ENCODE peak calls at places on chromosome 3, in five cellular contexts. G is mesothelial cell of epicardium; C is CD4-positive, alpha-beta T cell; F is cardiac fibroblast; W is SW480. A is an unnamed sample.

GRCh38 chr3:62735510-62735909 is 139.7 kb downstream of the CADPS start:
- DNase-seq in G (no peak), C (no peak), F (no peak), W (no peak), A (no peak)

GRCh38 chr3:186909078-186909853 is 21.1 kb upstream of the ST6GAL1 start:
- DNase-seq in G (no peak), C (peak), F (no peak), W (peak), A (no peak)

GRCh38 chr3:197512691-197513571 is 42.8 kb downstream of the BDH1 start:
- DNase-seq in G (no peak), C (no peak), F (no peak), W (no peak), A (no peak)

GRCh38 chr3:127170794-127171193 is 22.1 kb upstream of the PRR23E start:
- DNase-seq in G (no peak), C (no peak), F (peak), W (no peak), A (peak)

GRCh38 chr3:123314409-123315270 is 112.9 kb downstream of the SEC22A start:
- DNase-seq in G (no peak), C (no peak), F (no peak), W (no peak), A (no peak)

GRCh38 chr3:154954750-154955149 is 125.4 kb upstream of the MME start:
- DNase-seq in G (no peak), C (no peak), F (peak), W (peak), A (no peak)

GRCh38 chr3:97347780-97348179 is 416.8 kb upstream of the ARL6 start:
- DNase-seq in G (no peak), C (no peak), F (no peak), W (no peak), A (no peak)

GRCh38 chr3:123037015-123037375 is 9.4 kb upstream of the SEMA5B start:
- DNase-seq in G (no peak), C (no peak), F (no peak), W (no peak), A (no peak)

GRCh38 chr3:183653209-183654064 is 18.0 kb downstream of the KLHL24 start:
- DNase-seq in G (no peak), C (no peak), F (peak), W (no peak), A (no peak)

GRCh38 chr3:102106421-102107097 is 257.2 kb downstream of the NFKBIZ start:
- DNase-seq in G (no peak), C (no peak), F (peak), W (no peak), A (no peak)